ENCODE peak calls at places on chromosomes 2 and 18, in four cellular contexts. D is WTC11, Q is HEK293T, X is HepG2. O is an unnamed sample.

GRCh38 chr2:217309056-217309455 is 449.2 kb upstream of the TNP1 start:
- DNase-seq in D (no peak), Q (no peak), X (no peak), O (no peak)

GRCh38 chr18:12958478-12958877 is 10.7 kb downstream of the SEH1L start:
- DNase-seq in D (no peak), Q (no peak), X (no peak), O (no peak)

GRCh38 chr2:140863713-140864112 is 1267.1 kb downstream of the LRP1B start:
- DNase-seq in D (no peak), Q (peak), X (peak), O (peak)

GRCh38 chr2:105329561-105330495 is at the start of gene TGFBRAP1:
- DNase-seq in D (peak), Q (peak), X (peak), O (peak)

GRCh38 chr2:72136349-72136748 is 11.3 kb downstream of the CYP26B1 start:
- DNase-seq in D (no peak), Q (no peak), X (no peak), O (no peak)

GRCh38 chr2:69911985-69912563 is 2.8 kb upstream of the MXD1 start:
- DNase-seq in D (no peak), Q (peak), X (peak), O (peak)

GRCh38 chr2:85796046-85796548 is 42.3 kb downstream of the ATOH8 start:
- DNase-seq in D (no peak), Q (no peak), X (no peak), O (no peak)

GRCh38 chr2:37653805-37654378 is 17.6 kb downstream of the CDC42EP3 start:
- DNase-seq in D (no peak), Q (no peak), X (no peak), O (no peak)

GRCh38 chr2:240594511-240595380 is 8.2 kb downstream of the CAPN10 start:
- DNase-seq in D (peak), Q (no peak), X (no peak), O (no peak)

GRCh38 chr2:221571108-221571390 is 1.1 kb downstream of the EPHA4 start:
- DNase-seq in D (no peak), Q (no peak), X (no peak), O (no peak)

GRCh38 chr2:113829836-113830235 is 60.1 kb upstream of the ACTR3 start:
- DNase-seq in D (no peak), Q (no peak), X (no peak), O (no peak)

GRCh38 chr2:24304098-24304497 is 56.2 kb downstream of the ITSN2 start:
- DNase-seq in D (no peak), Q (no peak), X (peak), O (peak)

GRCh38 chr2:29066271-29066860 is 8.0 kb downstream of the PCARE start:
- DNase-seq in D (no peak), Q (no peak), X (peak), O (no peak)

GRCh38 chr2:63514237-63514716 is 74.0 kb downstream of the WDPCP start:
- DNase-seq in D (no peak), Q (no peak), X (no peak), O (no peak)

GRCh38 chr18:23226930-23227728 is 91.8 kb downstream of the CABLES1 start:
- DNase-seq in D (no peak), Q (no peak), X (no peak), O (no peak)

GRCh38 chr2:98348066-98348561 is 1.9 kb downstream of the CNGA3 start:
- DNase-seq in D (peak), Q (no peak), X (no peak), O (no peak)

GRCh38 chr2:196242131-196242620 is 70.8 kb upstream of the STK17B start:
- DNase-seq in D (no peak), Q (no peak), X (no peak), O (no peak)

GRCh38 chr18:692841-693240 is 19.6 kb downstream of the ENOSF1 start:
- DNase-seq in D (no peak), Q (no peak), X (no peak), O (no peak)

GRCh38 chr2:215777481-215778044 is 235.8 kb downstream of the MREG start:
- DNase-seq in D (no peak), Q (no peak), X (no peak), O (no peak)

GRCh38 chr18:55910328-55910727 is 322.3 kb upstream of the TCF4 start:
- DNase-seq in D (no peak), Q (no peak), X (no peak), O (no peak)

GRCh38 chr2:42810126-42810970 is 18.0 kb upstream of the HAAO start:
- DNase-seq in D (peak), Q (peak), X (peak), O (peak)

GRCh38 chr2:235553696-235554100 is 59.9 kb downstream of the AGAP1 start:
- DNase-seq in D (no peak), Q (no peak), X (no peak), O (peak)

GRCh38 chr2:10057231-10058107 is 14.1 kb downstream of the KLF11 start:
- DNase-seq in D (peak), Q (peak), X (peak), O (peak)

GRCh38 chr2:192004188-192004963 is 157.5 kb upstream of the CAVIN2 start:
- DNase-seq in D (no peak), Q (no peak), X (peak), O (no peak)

GRCh38 chr2:13550832-13551231 is 834.1 kb downstream of the TRIB2 start:
- DNase-seq in D (no peak), Q (no peak), X (no peak), O (no peak)

GRCh38 chr2:222813177-222813843 is 47.5 kb upstream of the ACSL3 start:
- DNase-seq in D (no peak), Q (no peak), X (no peak), O (no peak)

GRCh38 chr2:181240844-181241243 is 216.3 kb upstream of the ITGA4 start:
- DNase-seq in D (no peak), Q (no peak), X (no peak), O (no peak)

GRCh38 chr2:216535454-216535995 is 36.9 kb downstream of the RPL37A start:
- DNase-seq in D (no peak), Q (no peak), X (peak), O (no peak)

GRCh38 chr2:23912054-23912453 is 14.9 kb downstream of the ATAD2B start:
- DNase-seq in D (no peak), Q (no peak), X (no peak), O (no peak)

GRCh38 chr18:62009521-62009920 is 116.7 kb upstream of the RNF152 start:
- DNase-seq in D (no peak), Q (no peak), X (no peak), O (no peak)

GRCh38 chr2:8430628-8431027 is 251.2 kb upstream of the ID2 start:
- DNase-seq in D (no peak), Q (no peak), X (no peak), O (peak)

GRCh38 chr2:48345176-48345575 is 184.8 kb upstream of the STON1 start:
- DNase-seq in D (no peak), Q (no peak), X (peak), O (no peak)

GRCh38 chr2:166458682-166459081 is 35.4 kb downstream of the SCN7A start:
- DNase-seq in D (no peak), Q (no peak), X (no peak), O (no peak)

GRCh38 chr2:187993516-187993915 is 298.2 kb upstream of the GULP1 start:
- DNase-seq in D (no peak), Q (no peak), X (no peak), O (no peak)

GRCh38 chr18:24054130-24054529 is 39.6 kb downstream of the TTC39C start:
- DNase-seq in D (no peak), Q (no peak), X (no peak), O (no peak)

GRCh38 chr2:5695641-5696350 is 3.6 kb downstream of the SOX11 start:
- DNase-seq in D (peak), Q (no peak), X (no peak), O (no peak)

GRCh38 chr18:72128649-72129048 is 415.5 kb downstream of the CBLN2 start:
- DNase-seq in D (no peak), Q (no peak), X (no peak), O (no peak)

GRCh38 chr2:70939001-70939846 is 3.5 kb downstream of the ATP6V1B1 start:
- DNase-seq in D (peak), Q (no peak), X (no peak), O (no peak)

GRCh38 chr18:22585821-22586220 is 168.1 kb upstream of the CTAGE1 start:
- DNase-seq in D (no peak), Q (no peak), X (no peak), O (no peak)

GRCh38 chr2:168992591-168993349 is 38.4 kb downstream of the ABCB11 start:
- DNase-seq in D (no peak), Q (no peak), X (no peak), O (no peak)
- TF ChIP-seq ELF4 in D (no peak), Q (no peak), X (no peak), O (no peak)

GRCh38 chr2:36270758-36271157 is 84.8 kb upstream of the CRIM1 start:
- DNase-seq in D (peak), Q (no peak), X (no peak), O (no peak)
- TF ChIP-seq ELF4 in D (no peak), Q (no peak), X (no peak), O (no peak)

GRCh38 chr2:2769481-2770431 is 438.7 kb upstream of the MYT1L start:
- DNase-seq in D (no peak), Q (no peak), X (no peak), O (no peak)
- TF ChIP-seq ELF4 in D (no peak), Q (no peak), X (no peak), O (no peak)

GRCh38 chr2:158923641-158924040 is 44.8 kb upstream of the TANC1 start:
- DNase-seq in D (no peak), Q (no peak), X (no peak), O (no peak)

GRCh38 chr2:158922610-158923009 is 45.8 kb upstream of the TANC1 start:
- DNase-seq in D (no peak), Q (no peak), X (no peak), O (no peak)

GRCh38 chr2:158923180-158923594 is 45.3 kb upstream of the TANC1 start:
- DNase-seq in D (no peak), Q (peak), X (no peak), O (no peak)

GRCh38 chr2:158926478-158926948 is 41.9 kb upstream of the TANC1 start:
- DNase-seq in D (no peak), Q (no peak), X (peak), O (no peak)

DNA sequence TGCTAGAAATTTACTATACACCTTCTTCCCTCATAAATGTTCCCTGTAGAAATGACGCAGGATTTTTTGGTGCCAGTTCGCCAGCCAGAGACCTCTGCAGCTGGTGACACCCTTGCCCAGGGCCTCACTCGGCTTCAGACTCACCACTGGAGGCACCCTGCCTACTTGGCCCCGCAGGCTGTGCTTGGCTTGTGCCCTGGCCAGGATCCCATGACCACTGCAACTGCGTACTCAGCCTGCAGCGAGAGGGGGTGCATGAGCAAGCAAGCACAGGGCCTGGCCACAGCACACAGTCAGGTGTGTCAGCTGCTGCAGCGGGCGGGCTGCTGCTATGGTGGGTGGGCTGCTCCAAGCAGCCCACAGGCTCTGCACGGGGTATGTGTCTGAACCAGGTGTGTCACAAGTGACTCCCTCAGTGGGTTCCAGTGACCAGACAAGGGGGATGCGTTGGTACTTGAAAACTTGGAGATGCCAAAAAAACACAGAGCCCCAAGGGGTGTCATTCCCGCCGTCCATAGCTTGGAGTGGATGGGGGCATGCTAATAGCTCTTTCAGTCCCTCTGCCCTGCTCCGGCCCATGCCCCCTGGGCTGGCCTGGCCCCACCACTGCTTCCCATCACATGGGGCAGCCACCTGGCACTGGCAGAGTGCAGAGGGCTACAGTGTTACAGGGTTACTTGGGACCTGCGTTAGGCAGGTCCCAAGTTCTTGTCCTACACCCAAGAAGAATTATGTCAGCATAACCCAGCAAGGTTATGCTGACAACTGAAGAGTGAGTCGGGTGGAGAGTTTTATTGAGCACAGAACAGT is 46.6 kb upstream of the TANC1 start:
- DNase-seq in D (peak), Q (no peak), X (no peak), O (no peak)
- TF ChIP-seq ELF4 in D (no peak), Q (no peak), X (no peak), O (no peak)

GRCh38 chr18:34729264-34729663 is 19.2 kb downstream of the DTNA start:
- DNase-seq in D (peak), Q (peak), X (peak), O (no peak)
- TF ChIP-seq ELF4 in D (no peak), Q (no peak), X (no peak), O (no peak)